ENCODE peak calls at places on chromosome 14, in five cellular contexts. B is Karpas-422; V is naive thymus-derived CD4-positive, alpha-beta T cell; U is suprapubic skin; E is PC-3. P is an unnamed sample. For H3K4me1, the result is how much of the 10 kb centered on the place peaks cover.

GRCh38 chr14:54175298-54175942 is 218.8 kb upstream of the BMP4 start:
- DNase-seq in B (peak), V (peak), U (peak), E (peak), P (peak)

GRCh38 chr14:90739318-90740077 is 76.7 kb downstream of the TTC7B start:
- DNase-seq in B (no peak), V (no peak), U (no peak), E (no peak), P (no peak)

GRCh38 chr14:44898547-44898946 is 63.2 kb downstream of the KLHL28 start:
- DNase-seq in B (no peak), V (no peak), U (no peak), E (peak), P (no peak)

GRCh38 chr14:74979442-74980397 is 23.0 kb upstream of the EIF2B2 start:
- DNase-seq in B (peak), V (no peak), U (peak), E (peak), P (no peak)

GRCh38 chr14:50829472-50830043 is 1.4 kb downstream of the NIN start:
- DNase-seq in B (no peak), V (no peak), U (no peak), E (no peak), P (no peak)

GRCh38 chr14:96217381-96217913 is 12.8 kb downstream of the BDKRB2 start:
- DNase-seq in B (no peak), V (no peak), U (no peak), E (no peak), P (no peak)

GRCh38 chr14:73142216-73142615 is 5.9 kb downstream of the PSEN1 start:
- DNase-seq in B (no peak), V (no peak), U (no peak), E (no peak), P (no peak)

GRCh38 chr14:74620497-74620921 is 8.5 kb upstream of the LTBP2 start:
- DNase-seq in B (no peak), V (no peak), U (no peak), E (peak), P (no peak)

GRCh38 chr14:72855913-72856312 is 38.0 kb downstream of the DPF3 start:
- DNase-seq in B (no peak), V (no peak), U (no peak), E (peak), P (no peak)

GRCh38 chr14:31286456-31287293 is 79.1 kb upstream of the HECTD1 start:
- DNase-seq in B (peak), V (no peak), U (no peak), E (peak), P (peak)

GRCh38 chr14:48454887-48455286 is 779.5 kb upstream of the MDGA2 start:
- DNase-seq in B (no peak), V (no peak), U (no peak), E (no peak), P (no peak)

GRCh38 chr14:23442721-23443356 is 7.4 kb upstream of the MYH7 start:
- DNase-seq in B (no peak), V (no peak), U (no peak), E (no peak), P (no peak)

GRCh38 chr14:72332054-72332453 is 399.8 kb downstream of the RGS6 start:
- DNase-seq in B (no peak), V (no peak), U (no peak), E (no peak), P (no peak)

GRCh38 chr14:76908834-76909233 is 82.6 kb downstream of the LRRC74A start:
- DNase-seq in B (peak), V (no peak), U (no peak), E (no peak), P (no peak)

GRCh38 chr14:77031680-77032482 is 3.4 kb upstream of the IRF2BPL start:
- DNase-seq in B (no peak), V (no peak), U (no peak), E (peak), P (no peak)

GRCh38 chr14:101776315-101776714 is 14.8 kb downstream of the PPP2R5C start:
- DNase-seq in B (peak), V (no peak), U (no peak), E (no peak), P (no peak)

GRCh38 chr14:31893156-31893813 is 183.8 kb upstream of the ARHGAP5 start:
- DNase-seq in B (no peak), V (no peak), U (no peak), E (peak), P (no peak)

GRCh38 chr14:26860111-26860510 is 262.3 kb upstream of the NOVA1 start:
- DNase-seq in B (no peak), V (no peak), U (no peak), E (no peak), P (no peak)

GRCh38 chr14:55097894-55098560 is 31.0 kb upstream of the LGALS3 start:
- DNase-seq in B (no peak), V (peak), U (no peak), E (peak), P (no peak)

GRCh38 chr14:24861083-24861630 is 188.8 kb downstream of the STXBP6 start:
- DNase-seq in B (no peak), V (no peak), U (no peak), E (no peak), P (no peak)

GRCh38 chr14:52095793-52096192 is 26.9 kb upstream of the NID2 start:
- DNase-seq in B (no peak), V (no peak), U (no peak), E (no peak), P (no peak)

GRCh38 chr14:81473456-81474155 is 60.0 kb downstream of the SEL1L start:
- DNase-seq in B (no peak), V (no peak), U (no peak), E (no peak), P (no peak)
- H3K4me1 ChIP-seq in B (under half), V (under half), U (under half), E (under half), P (under half)

DNA sequence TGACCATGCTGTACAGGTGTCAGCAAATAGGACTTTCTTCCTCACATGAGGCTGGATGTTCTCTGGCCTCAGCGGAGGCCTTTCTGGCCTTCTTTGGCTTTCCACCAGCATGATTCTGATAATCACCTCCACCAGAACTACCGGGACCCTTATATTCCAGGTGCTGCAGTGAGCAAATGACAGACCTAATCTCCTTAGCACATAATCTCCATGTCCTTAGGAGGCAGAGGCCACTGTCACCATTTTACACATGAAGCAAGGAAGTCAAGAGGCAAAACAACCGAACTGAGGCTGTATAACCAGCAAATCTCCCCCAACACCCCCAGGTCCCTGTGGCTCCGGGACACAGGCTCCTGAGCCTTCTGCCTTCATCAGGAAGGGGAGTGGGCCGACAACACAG is 91.2 kb downstream of the ITPK1 start:
- DNase-seq in B (no peak), V (no peak), U (no peak), E (no peak), P (no peak)
- H3K4me1 ChIP-seq in B (under half), V (under half), U (under half), E (under half), P (under half)

GRCh38 chr14:61388173-61388975 is 67.0 kb downstream of the PRKCH start:
- DNase-seq in B (peak), V (peak), U (no peak), E (peak), P (no peak)
- H3K4me1 ChIP-seq in B (under half), V (half or more), U (under half), E (under half), P (under half)

GRCh38 chr14:104968541-104969401 is 9.4 kb downstream of the AHNAK2 start:
- DNase-seq in B (peak), V (no peak), U (peak), E (peak), P (no peak)

GRCh38 chr14:104969741-104970230 is 8.4 kb downstream of the AHNAK2 start:
- DNase-seq in B (no peak), V (no peak), U (no peak), E (no peak), P (no peak)

GRCh38 chr14:104971447-104972240 is 6.5 kb downstream of the AHNAK2 start:
- DNase-seq in B (no peak), V (no peak), U (peak), E (no peak), P (no peak)

GRCh38 chr14:104972301-104973211 is 5.6 kb downstream of the AHNAK2 start:
- DNase-seq in B (no peak), V (no peak), U (peak), E (peak), P (no peak)

DNA sequence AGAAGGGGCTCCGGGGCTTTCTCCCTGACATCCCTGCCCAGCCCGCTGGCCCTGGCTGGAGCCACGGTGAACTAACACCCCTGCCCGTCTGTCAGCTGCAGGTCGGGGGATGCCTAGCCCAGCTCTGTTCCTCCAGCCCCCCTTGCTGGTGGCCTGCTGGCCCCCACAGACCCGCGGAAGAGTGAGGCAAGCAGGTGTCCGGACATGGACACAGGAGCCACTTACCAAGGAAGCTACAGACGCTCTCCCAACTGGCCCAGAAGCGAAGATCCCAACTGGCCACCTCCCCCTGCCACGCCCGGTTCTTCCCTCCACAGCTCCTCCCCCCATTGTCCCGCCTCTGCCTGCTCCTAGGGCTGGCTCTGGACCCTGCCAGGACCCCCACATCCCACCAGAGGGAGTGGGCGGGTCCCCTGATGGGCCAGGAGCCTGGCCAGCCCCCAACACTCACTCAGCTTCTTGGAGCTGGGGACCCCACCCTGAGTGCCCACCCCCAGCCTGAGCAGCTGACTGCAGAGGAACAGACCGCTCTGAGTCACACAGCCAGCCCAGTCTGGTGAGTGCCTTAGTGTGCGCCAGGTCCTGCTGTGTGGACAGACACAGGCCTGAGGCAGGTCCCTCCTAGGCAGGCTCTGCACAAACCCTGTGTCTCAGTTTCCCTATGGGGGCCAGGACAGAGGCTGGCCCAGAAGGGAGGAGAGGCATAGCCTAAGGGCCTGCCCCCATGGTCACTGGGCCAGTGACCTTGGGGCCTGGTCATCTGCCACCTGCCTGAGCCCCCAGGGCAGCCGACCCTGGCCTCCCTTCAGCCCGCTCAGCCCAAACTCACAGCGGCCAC is 7.7 kb downstream of the AHNAK2 start:
- DNase-seq in B (no peak), V (no peak), U (peak), E (peak), P (no peak)
- H3K4me1 ChIP-seq in B (under half), V (under half), U (half or more), E (half or more), P (under half)

GRCh38 chr14:92886337-92886736 is 36.6 kb upstream of the CHGA start:
- DNase-seq in B (no peak), V (no peak), U (no peak), E (no peak), P (no peak)
- H3K4me1 ChIP-seq in B (under half), V (under half), U (under half), E (under half), P (under half)

DNA sequence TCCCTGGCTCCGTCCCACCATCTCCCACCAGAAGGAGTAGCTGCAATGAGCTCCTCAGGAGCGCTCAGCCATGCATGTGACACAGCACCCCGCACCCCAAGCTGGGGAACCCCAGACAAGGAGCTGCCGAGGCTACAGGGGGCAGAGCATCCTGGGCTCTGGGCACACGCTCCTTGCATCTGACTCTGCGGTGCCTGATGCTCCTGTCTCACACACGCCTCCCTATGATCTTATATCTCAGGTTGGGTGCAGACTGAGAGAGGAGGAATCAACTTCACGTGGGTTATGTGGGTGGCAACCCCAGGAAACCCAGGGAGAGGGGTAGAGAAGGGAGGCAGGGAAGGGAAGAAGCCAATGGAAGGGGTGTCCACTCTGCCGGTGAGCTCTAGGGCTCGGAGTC is 60.0 kb downstream of the CCNK start:
- DNase-seq in B (no peak), V (no peak), U (no peak), E (no peak), P (no peak)
- H3K4me1 ChIP-seq in B (under half), V (under half), U (under half), E (under half), P (under half)

DNA sequence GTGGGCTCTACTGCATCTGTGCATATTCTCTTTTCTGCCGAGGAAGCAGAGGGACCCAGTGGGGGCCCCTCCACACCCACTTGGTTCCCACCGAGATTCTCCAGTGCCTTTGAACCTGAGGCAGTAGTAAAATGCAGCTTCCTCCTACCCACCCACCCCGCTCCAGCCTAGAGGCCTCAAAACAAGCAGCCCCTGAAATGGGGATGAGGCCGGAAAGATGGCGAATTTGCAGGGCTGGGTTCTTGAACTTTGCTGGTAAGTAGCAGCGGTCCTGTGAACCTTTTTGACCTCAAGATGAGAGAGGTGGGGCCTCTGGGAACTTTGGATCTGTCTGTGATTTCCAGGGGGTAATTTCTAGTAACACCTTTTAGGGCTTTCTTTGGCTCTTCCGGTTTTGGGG is 15.4 kb downstream of the PLEKHG3 start:
- DNase-seq in B (no peak), V (no peak), U (peak), E (no peak), P (no peak)
- H3K4me1 ChIP-seq in B (under half), V (half or more), U (half or more), E (half or more), P (under half)

DNA sequence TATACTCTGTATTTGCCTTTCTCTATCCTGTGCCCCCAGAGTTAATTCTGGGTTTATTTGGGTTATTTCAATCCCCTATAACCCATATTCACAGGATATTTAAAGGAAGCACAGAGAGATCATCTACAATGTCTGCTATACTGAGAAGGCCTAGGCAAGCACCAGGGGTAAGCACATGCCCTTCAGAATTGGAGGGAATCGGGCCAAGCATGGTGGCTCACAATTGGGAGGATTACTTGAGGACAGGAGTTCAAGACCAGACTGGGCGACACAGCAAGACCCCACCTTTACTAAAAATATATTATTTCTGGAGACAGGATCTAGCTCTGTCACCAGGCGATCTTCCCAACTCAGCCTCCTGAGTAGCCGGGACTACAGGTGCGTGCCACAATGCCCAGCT is 11.3 kb downstream of the FOXN3 start:
- DNase-seq in B (no peak), V (no peak), U (no peak), E (no peak), P (no peak)
- H3K4me1 ChIP-seq in B (under half), V (under half), U (under half), E (under half), P (under half)

GRCh38 chr14:65476942-65477318 is 64.4 kb downstream of the FUT8 start:
- DNase-seq in B (no peak), V (no peak), U (no peak), E (no peak), P (no peak)

GRCh38 chr14:65478017-65478416 is 65.5 kb downstream of the FUT8 start:
- DNase-seq in B (no peak), V (no peak), U (no peak), E (no peak), P (no peak)

GRCh38 chr14:65478596-65478995 is 66.1 kb downstream of the FUT8 start:
- DNase-seq in B (no peak), V (no peak), U (no peak), E (peak), P (no peak)

GRCh38 chr14:65479386-65479785 is 66.9 kb downstream of the FUT8 start:
- DNase-seq in B (no peak), V (no peak), U (no peak), E (no peak), P (no peak)

DNA sequence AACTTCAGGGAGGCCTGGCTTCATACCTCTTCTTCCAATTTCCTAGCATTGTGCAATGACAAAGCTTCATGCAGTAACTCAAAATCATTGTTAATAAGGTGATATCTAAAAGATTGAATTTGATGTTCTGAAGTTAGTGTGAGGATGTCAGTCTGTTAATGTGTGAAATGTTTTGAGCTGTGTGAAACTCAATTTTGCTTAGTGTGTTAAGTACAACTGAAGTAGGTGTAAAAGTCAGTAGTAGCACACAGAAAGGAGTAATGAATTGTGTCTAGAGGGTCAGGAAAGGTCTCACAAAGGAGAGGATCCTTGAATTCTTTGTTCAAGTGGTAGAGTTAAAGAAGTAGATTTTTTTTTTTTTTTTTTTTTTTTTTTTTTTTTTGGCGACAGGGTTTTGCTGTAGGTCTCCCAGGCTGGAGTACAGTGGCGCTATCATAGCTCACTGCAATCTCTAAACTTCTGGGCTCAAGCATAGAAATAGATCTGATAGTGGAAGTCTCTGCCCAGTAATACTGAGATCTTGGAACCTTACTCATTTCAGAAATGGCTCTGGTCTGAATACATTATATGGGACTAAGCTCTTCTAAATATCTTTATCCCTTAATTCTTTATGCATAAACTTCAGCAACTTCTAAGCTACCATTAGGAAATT is 63.9 kb downstream of the FUT8 start:
- DNase-seq in B (no peak), V (no peak), U (no peak), E (no peak), P (no peak)
- H3K4me1 ChIP-seq in B (under half), V (under half), U (under half), E (under half), P (under half)